ENCODE peak calls at places on chromosomes 3 and 15, in eight cellular contexts. U, H, P, F, Q, G, N and Y are unnamed samples.

GRCh38 chr15:61038387-61038786 is 190.7 kb downstream of the RORA start:
- DNase-seq in G (no peak), Q (no peak), H (no peak), F (no peak), U (no peak), P (no peak), N (no peak), Y (no peak)

GRCh38 chr3:184314363-184314699 is at the start of gene EIF4G1:
- DNase-seq in H (peak), U (peak), Q (peak), P (peak), F (peak), G (peak), N (peak), Y (peak)

GRCh38 chr3:27658741-27659140 is 63.4 kb downstream of the EOMES start:
- DNase-seq in G (no peak), F (no peak), U (no peak), Q (no peak), N (no peak), P (no peak), H (no peak), Y (no peak)

GRCh38 chr15:71374607-71375352 is 259.5 kb downstream of the THSD4 start:
- DNase-seq in H (no peak), Q (no peak), G (no peak), U (no peak), N (no peak), P (no peak), F (peak), Y (no peak)

GRCh38 chr3:76700323-76700722 is 339.6 kb upstream of the ROBO2 start:
- DNase-seq in Q (no peak), G (no peak), H (no peak), U (no peak), F (peak), N (no peak), P (no peak), Y (no peak)

GRCh38 chr15:101088788-101089578 is 162.9 kb downstream of the CHSY1 start:
- DNase-seq in G (peak), U (peak), H (peak), P (peak), Q (peak), F (peak), N (peak), Y (peak)

GRCh38 chr3:10554746-10555145 is 49.4 kb upstream of the ATP2B2 start:
- DNase-seq in P (no peak), U (no peak), H (no peak), F (no peak), N (no peak), G (no peak), Q (no peak), Y (no peak)

GRCh38 chr3:107382626-107383025 is 5.4 kb downstream of the CCDC54 start:
- DNase-seq in Q (no peak), F (no peak), G (no peak), N (no peak), H (no peak), U (no peak), P (no peak), Y (no peak)

GRCh38 chr15:78438595-78439285 is 724 bp downstream of the IREB2 start:
- DNase-seq in F (peak), U (no peak), N (no peak), H (peak), P (peak), G (peak), Q (no peak), Y (no peak)